ENCODE peak calls at places on chromosomes 2 and 18, in eight cellular contexts. P, Z, B, Y, L, X, W and G are unnamed samples.

GRCh38 chr2:99084256-99084655 is 57.3 kb upstream of the C2orf15 start:
- DNase-seq in P (no peak), Z (no peak), B (no peak), Y (no peak), L (no peak), X (peak), W (no peak), G (no peak)

GRCh38 chr18:79936641-79937040 is 14.8 kb downstream of the SLC66A2 start:
- DNase-seq in P (no peak), Z (no peak), B (no peak), Y (no peak), L (no peak), X (no peak), W (no peak), G (no peak)

GRCh38 chr18:69948919-69949537 is 1.4 kb upstream of the CD226 start:
- DNase-seq in P (no peak), Z (peak), B (no peak), Y (no peak), L (no peak), X (no peak), W (no peak), G (peak)

GRCh38 chr18:24231773-24232735 is 93.2 kb downstream of the CABYR start:
- DNase-seq in P (peak), Z (peak), B (no peak), Y (no peak), L (peak), X (no peak), W (no peak), G (peak)

GRCh38 chr18:911025-911424 is 6.4 kb downstream of the ADCYAP1 start:
- DNase-seq in P (no peak), Z (no peak), B (no peak), Y (no peak), L (no peak), X (no peak), W (no peak), G (no peak)

GRCh38 chr18:59208602-59209001 is 11.4 kb upstream of the GRP start:
- DNase-seq in P (no peak), Z (no peak), B (no peak), Y (no peak), L (peak), X (no peak), W (no peak), G (no peak)

GRCh38 chr2:57373530-57373929 is 673.1 kb upstream of the VRK2 start:
- DNase-seq in P (no peak), Z (peak), B (no peak), Y (no peak), L (peak), X (no peak), W (peak), G (peak)

GRCh38 chr18:79139206-79139605 is 70.0 kb downstream of the ATP9B start:
- DNase-seq in P (no peak), Z (peak), B (no peak), Y (no peak), L (no peak), X (no peak), W (no peak), G (no peak)

GRCh38 chr2:19120181-19120580 is 238.2 kb downstream of the OSR1 start:
- DNase-seq in P (no peak), Z (no peak), B (no peak), Y (no peak), L (no peak), X (no peak), W (no peak), G (no peak)

GRCh38 chr2:97858442-97858841 is 137.3 kb downstream of the TMEM131 start:
- DNase-seq in P (no peak), Z (no peak), B (no peak), Y (no peak), L (no peak), X (no peak), W (no peak), G (no peak)

GRCh38 chr2:33412920-33413319 is 63.5 kb upstream of the RASGRP3 start:
- DNase-seq in P (no peak), Z (peak), B (no peak), Y (no peak), L (peak), X (no peak), W (peak), G (no peak)

GRCh38 chr2:61633250-61633649 is 95.1 kb upstream of the XPO1 start:
- DNase-seq in P (no peak), Z (no peak), B (no peak), Y (no peak), L (no peak), X (no peak), W (no peak), G (no peak)
- TF ChIP-seq CTCF in P (no peak), Z (no peak), B (no peak), Y (no peak), L (peak), X (no peak), W (peak), G (no peak)

DNA sequence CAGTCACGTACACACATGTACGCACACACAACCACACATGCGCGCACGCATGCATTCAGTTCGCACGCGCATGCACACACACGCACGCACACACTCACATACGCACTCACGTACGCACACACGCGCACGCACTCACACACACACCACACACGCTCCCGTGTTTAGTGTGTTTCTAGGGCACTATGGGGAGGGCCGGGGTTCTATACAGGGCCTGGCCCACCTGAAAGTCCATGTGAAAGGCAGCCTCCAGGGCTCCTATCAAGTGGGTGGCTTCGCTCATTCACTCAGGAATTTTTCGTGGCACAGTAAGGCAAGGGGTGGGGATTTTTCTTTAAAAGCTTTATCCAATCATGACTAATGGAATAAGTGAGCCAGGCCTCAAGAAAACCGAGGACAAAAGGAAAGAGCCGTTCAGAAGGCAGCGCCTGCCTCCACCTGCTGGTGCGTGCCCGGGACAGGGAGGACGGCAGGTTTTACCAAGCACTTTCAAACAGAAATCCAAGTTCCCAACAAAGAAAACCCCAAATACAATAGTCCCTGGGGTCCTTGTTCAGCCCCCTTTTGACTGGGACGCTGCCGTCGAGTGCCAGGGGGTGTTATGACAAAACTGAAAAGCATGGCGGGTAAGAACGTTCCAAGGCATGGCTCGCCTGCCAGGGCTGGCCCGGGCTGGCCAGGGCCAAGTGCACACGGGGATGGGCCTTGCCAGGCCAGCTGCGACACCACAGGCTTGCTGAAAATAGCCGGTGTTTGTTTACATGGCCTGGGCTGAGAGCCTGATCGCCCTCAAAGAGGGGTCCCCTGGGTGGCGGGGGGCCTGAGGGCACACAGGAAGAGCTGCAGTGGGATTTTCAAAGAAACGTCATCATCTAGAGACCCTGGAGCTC is 110.0 kb downstream of the HDAC4 start:
- DNase-seq in P (no peak), Z (no peak), B (no peak), Y (no peak), L (peak), X (no peak), W (no peak), G (no peak)
- TF ChIP-seq CTCF in P (no peak), Z (no peak), B (no peak), Y (peak), L (no peak), X (peak), W (no peak), G (no peak)

DNA sequence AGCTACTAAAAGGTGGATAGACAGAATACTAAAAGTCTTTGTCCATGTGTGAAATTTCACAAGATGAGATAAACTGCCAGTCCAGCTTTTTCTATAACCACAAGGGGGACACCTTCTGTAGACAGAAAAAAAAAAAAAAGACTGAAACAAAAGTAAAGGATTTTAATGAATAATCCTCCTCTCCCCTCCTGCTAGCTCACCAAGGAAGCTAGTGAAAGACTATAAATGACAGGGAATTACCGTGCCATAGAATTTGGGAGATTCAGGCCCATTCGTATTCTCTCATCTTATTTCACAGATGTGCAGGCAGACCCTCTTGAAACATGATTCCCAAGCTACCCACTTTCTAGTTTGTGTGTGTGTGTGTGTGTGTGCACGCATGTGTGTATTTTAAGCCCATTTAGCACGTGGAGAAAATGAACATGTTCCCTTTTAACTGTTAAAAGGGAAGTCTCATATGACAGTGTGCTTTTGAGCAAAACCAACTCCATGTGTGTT is 36.3 kb upstream of the SLC8A1 start:
- DNase-seq in P (no peak), Z (peak), B (no peak), Y (no peak), L (peak), X (no peak), W (peak), G (peak)
- TF ChIP-seq CTCF in P (no peak), Z (peak), B (peak), Y (no peak), L (peak), X (peak), W (peak), G (peak)

GRCh38 chr2:222318026-222318711 is 19.4 kb upstream of the PAX3 start:
- DNase-seq in P (peak), Z (peak), B (peak), Y (no peak), L (peak), X (peak), W (peak), G (peak)

GRCh38 chr2:222311978-222312738 is 13.4 kb upstream of the PAX3 start:
- DNase-seq in P (no peak), Z (no peak), B (no peak), Y (no peak), L (no peak), X (no peak), W (no peak), G (no peak)

GRCh38 chr2:222313816-222314215 is 15.0 kb upstream of the PAX3 start:
- DNase-seq in P (no peak), Z (no peak), B (no peak), Y (no peak), L (no peak), X (no peak), W (no peak), G (no peak)

GRCh38 chr2:222318712-222319575 is 20.1 kb upstream of the PAX3 start:
- DNase-seq in P (no peak), Z (peak), B (peak), Y (no peak), L (no peak), X (no peak), W (no peak), G (peak)

DNA sequence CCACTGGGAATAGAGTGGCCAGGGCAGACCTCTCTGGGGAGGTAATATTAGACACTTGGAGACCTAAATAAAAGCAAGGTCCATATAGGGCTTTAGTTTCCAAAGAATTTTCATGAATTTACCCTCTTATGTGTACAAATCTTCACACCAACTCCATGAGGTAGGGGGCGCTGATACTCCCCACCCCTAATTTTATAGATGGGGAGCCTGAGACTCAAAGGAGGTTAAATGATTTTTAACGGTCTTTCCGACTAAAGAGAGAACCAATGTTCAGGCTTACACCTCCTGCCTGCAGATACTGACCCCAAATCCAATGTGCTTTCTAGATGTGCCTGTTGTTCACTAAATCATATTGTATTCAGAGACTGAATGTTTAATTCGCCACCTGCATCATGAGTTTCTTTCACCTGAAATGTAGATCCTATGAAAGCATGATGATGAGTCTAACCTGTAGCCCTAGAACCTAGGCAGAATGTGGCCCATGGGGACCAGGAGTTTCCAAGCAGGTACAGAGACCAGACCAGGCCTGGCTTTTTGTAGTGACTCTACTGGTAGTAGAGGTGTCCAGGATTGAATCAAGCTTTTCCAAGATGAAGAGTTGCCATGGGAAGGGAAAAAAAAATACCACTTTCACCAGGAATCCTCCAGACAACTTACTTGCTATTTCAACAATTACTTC is 16.8 kb upstream of the PAX3 start:
- DNase-seq in P (no peak), Z (no peak), B (no peak), Y (no peak), L (no peak), X (no peak), W (no peak), G (no peak)
- TF ChIP-seq CTCF in P (no peak), Z (peak), B (peak), Y (no peak), L (no peak), X (peak), W (peak), G (no peak)

GRCh38 chr18:28153485-28154065 is 23.4 kb downstream of the CDH2 start:
- DNase-seq in P (no peak), Z (no peak), B (no peak), Y (no peak), L (no peak), X (no peak), W (no peak), G (peak)

GRCh38 chr18:28161608-28162599 is 15.0 kb downstream of the CDH2 start:
- DNase-seq in P (no peak), Z (no peak), B (no peak), Y (no peak), L (no peak), X (no peak), W (peak), G (peak)

GRCh38 chr18:28159055-28159454 is 17.9 kb downstream of the CDH2 start:
- DNase-seq in P (no peak), Z (no peak), B (no peak), Y (no peak), L (no peak), X (peak), W (no peak), G (peak)

GRCh38 chr18:28163201-28163778 is 13.6 kb downstream of the CDH2 start:
- DNase-seq in P (no peak), Z (peak), B (no peak), Y (no peak), L (no peak), X (no peak), W (peak), G (no peak)

GRCh38 chr18:28158083-28158581 is 18.8 kb downstream of the CDH2 start:
- DNase-seq in P (no peak), Z (peak), B (no peak), Y (no peak), L (no peak), X (no peak), W (no peak), G (peak)
- TF ChIP-seq CTCF in P (no peak), Z (peak), B (no peak), Y (no peak), L (no peak), X (no peak), W (no peak), G (no peak)